ENCODE peak calls at places on chromosomes 1 and 21, in four cellular contexts. N, R, T and I are unnamed samples.

GRCh38 chr1:112522621-112523020 is 13.9 kb downstream of the WNT2B start:
- DNase-seq in N (no peak), R (no peak), T (no peak), I (no peak)

GRCh38 chr1:200641175-200641489 is 20.6 kb upstream of the KIF14 start:
- DNase-seq in N (no peak), R (no peak), T (no peak), I (no peak)

GRCh38 chr1:6832789-6833188 is 47.5 kb downstream of the CAMTA1 start:
- DNase-seq in N (no peak), R (no peak), T (no peak), I (no peak)

GRCh38 chr1:240337795-240338194 is 246.1 kb downstream of the FMN2 start:
- DNase-seq in N (no peak), R (no peak), T (no peak), I (no peak)

GRCh38 chr1:205273551-205273982 is 45.8 kb downstream of the TMCC2 start:
- DNase-seq in N (peak), R (peak), T (peak), I (peak)

GRCh38 chr1:200620273-200621131 is at the start of gene KIF14:
- DNase-seq in N (peak), R (peak), T (peak), I (peak)

GRCh38 chr1:159900086-159900680 is at the start of gene CFAP45:
- DNase-seq in N (peak), R (peak), T (peak), I (no peak)

GRCh38 chr1:81325404-81325803 is 475.3 kb upstream of the ADGRL2 start:
- DNase-seq in N (no peak), R (no peak), T (no peak), I (no peak)

GRCh38 chr1:72649211-72649888 is 367.0 kb upstream of the NEGR1 start:
- DNase-seq in N (peak), R (no peak), T (no peak), I (peak)

GRCh38 chr1:201903135-201903534 is 14.4 kb downstream of the SHISA4 start:
- DNase-seq in N (no peak), R (no peak), T (no peak), I (no peak)

GRCh38 chr21:38958940-38959685 is 153.4 kb downstream of the ETS2 start:
- DNase-seq in N (no peak), R (no peak), T (no peak), I (no peak)

GRCh38 chr1:41377397-41377796 is 16.2 kb downstream of the FOXO6 start:
- DNase-seq in N (no peak), R (no peak), T (no peak), I (no peak)

GRCh38 chr1:200906491-200906890 is 11.8 kb downstream of the INAVA start:
- DNase-seq in N (peak), R (no peak), T (no peak), I (no peak)

GRCh38 chr1:221567859-221568507 is 173.9 kb downstream of the DUSP10 start:
- DNase-seq in N (no peak), R (no peak), T (no peak), I (no peak)

GRCh38 chr1:146019225-146020057 is 2.1 kb downstream of the HJV start:
- DNase-seq in N (no peak), R (no peak), T (no peak), I (no peak)

GRCh38 chr1:22250724-22251123 is 107.8 kb upstream of the WNT4 start:
- DNase-seq in N (no peak), R (no peak), T (no peak), I (no peak)

GRCh38 chr1:89706700-89707012 is 73.7 kb downstream of the LRRC8C start:
- DNase-seq in N (no peak), R (no peak), T (no peak), I (no peak)

GRCh38 chr1:89710498-89711139 is 77.7 kb downstream of the LRRC8C start:
- DNase-seq in N (no peak), R (no peak), T (no peak), I (no peak)

GRCh38 chr1:89705901-89706699 is 73.2 kb downstream of the LRRC8C start:
- DNase-seq in N (no peak), R (no peak), T (no peak), I (no peak)

GRCh38 chr1:89711140-89711778 is 78.3 kb downstream of the LRRC8C start:
- DNase-seq in N (no peak), R (no peak), T (no peak), I (no peak)

GRCh38 chr1:89708727-89709375 is 75.9 kb downstream of the LRRC8C start:
- DNase-seq in N (no peak), R (no peak), T (no peak), I (no peak)
- TF ChIP-seq CTCF in N (no peak), R (no peak), T (no peak), I (no peak)

DNA sequence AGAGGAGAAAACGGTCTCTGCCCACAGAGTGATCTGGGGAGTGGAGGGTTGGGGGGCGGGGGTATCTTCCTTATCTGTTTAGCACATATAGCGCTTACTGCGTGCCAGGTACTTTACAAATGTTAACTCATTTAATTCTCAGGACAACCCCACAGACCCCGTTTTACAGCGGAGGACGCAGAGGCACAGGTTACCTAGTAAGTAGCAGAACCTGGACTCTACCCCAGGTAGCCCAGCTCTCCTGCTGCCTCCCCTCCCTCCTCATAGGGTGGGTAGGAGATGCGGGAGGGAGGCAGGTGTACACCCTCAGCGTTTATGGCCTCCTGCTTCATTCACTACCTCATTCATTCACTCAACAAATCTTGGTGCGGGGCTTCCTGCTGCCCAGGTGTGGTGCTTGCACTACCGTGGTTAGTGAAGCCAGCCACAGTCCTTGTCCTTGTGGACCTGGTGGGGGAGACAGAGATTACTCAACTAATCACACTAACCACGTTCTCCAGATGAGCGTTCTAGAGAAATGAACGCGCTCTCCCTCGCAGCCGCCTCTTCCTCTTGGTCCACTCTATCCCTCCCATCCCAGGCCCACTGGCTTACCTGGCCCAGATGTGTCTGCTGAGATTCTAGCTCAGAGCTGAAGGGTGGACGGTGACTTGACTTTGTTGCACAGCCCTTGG is 102.0 kb downstream of the IER5 start:
- DNase-seq in N (no peak), R (no peak), T (no peak), I (no peak)
- TF ChIP-seq CTCF in N (no peak), R (no peak), T (no peak), I (no peak)

DNA sequence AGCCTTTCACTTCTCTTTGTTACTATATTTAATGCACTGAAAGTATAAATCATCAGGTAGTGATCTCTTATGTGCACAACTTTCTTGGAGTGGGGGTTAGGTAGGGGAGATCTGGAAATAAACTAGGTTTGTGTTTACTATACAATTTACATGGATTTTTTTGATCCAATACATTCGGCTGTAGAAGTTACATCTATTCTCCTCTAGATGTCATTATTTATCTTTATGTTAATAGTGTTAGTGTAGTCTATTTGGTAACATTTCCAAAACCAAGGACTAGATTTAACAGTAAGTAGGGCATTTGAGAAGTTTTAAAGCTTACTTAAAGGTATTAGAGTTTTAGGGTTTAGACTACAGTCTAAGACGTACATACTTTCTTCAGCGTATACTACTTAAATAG is 5.4 kb downstream of the VPS45 start:
- DNase-seq in N (no peak), R (no peak), T (no peak), I (no peak)
- TF ChIP-seq CTCF in N (peak), R (peak), T (peak), I (peak)

DNA sequence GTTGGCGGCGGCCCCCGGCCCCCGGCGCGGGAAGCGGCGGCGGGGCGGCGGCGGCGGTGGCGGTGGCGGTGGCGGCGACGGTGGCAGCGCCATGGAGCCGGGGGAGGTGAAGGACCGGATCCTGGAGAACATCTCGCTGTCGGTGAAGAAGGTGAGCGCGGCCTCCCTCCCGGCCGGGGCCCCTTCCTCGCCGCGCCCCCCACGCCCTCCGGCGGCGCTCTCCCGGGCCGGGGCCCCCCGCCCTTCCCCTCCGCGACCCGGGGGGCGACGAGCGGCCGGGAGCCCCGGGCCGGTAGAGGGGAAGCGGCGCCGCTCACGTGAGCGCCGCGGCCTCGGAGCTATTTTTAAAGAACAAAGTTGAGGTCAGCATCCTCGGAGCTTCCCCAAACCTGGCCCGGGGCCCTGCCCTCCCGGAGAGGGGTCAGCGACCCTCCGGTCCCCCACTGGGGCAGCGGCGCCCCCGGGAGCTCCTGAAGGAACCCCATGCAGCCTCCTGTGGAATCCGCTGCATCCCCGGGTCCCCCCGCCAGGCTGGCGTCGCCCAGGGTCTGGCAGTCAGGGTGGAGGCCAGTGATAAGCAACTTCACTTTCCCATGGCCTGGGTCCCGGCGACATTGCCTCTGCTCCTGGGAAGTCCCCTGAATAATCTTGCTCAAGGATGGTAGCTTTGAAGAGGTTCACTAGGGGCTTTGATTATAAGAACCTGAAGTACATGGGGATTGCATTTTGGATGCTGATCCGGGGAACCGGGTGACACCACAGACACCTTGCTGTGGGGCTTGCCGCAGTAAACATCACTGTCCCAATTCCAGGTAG is 556 bp downstream of the PLEKHM2 start:
- DNase-seq in N (peak), R (peak), T (peak), I (peak)
- TF ChIP-seq CTCF in N (peak), R (peak), T (no peak), I (no peak)

GRCh38 chr21:29232601-29233541 is 65.9 kb upstream of the BACH1 start:
- DNase-seq in N (no peak), R (no peak), T (no peak), I (no peak)
- TF ChIP-seq CTCF in N (no peak), R (no peak), T (no peak), I (no peak)

GRCh38 chr1:46996659-46997281 is 26.7 kb upstream of the CYP4X1 start:
- DNase-seq in N (no peak), R (no peak), T (no peak), I (no peak)

GRCh38 chr1:47004004-47004403 is 19.5 kb upstream of the CYP4X1 start:
- DNase-seq in N (no peak), R (no peak), T (no peak), I (no peak)

GRCh38 chr1:47002211-47002610 is 21.3 kb upstream of the CYP4X1 start:
- DNase-seq in N (no peak), R (no peak), T (no peak), I (no peak)
- TF ChIP-seq CTCF in N (no peak), R (peak), T (no peak), I (no peak)

DNA sequence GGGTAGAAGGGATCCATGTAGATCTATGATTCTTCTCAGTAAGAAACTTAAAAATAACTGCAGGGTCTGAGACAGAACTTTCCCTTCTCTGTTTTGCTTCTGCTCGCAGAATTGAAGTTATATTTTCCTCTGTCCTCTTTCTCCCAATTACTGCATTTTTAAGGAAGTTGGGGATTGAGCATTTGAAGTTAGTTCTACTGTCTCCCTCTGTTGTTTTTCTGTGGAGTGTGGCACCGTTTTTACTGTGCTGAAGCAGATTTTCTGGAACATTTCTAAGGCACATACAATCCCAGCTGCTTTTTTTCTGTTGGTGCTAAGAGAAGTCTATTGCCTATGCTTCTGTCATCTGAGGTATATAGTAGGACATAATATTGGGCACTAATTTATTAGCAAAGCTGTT is 43.3 kb downstream of the RASAL2 start:
- DNase-seq in N (no peak), R (no peak), T (no peak), I (no peak)
- TF ChIP-seq CTCF in N (no peak), R (no peak), T (no peak), I (no peak)

GRCh38 chr1:186806477-186806876 is 22.3 kb upstream of the PLA2G4A start:
- DNase-seq in N (no peak), R (no peak), T (peak), I (no peak)
- TF ChIP-seq CTCF in N (no peak), R (peak), T (peak), I (no peak)

GRCh38 chr1:44260792-44261474 is 47.7 kb downstream of the DMAP1 start:
- DNase-seq in N (no peak), R (no peak), T (no peak), I (no peak)
- TF ChIP-seq CTCF in N (no peak), R (no peak), T (no peak), I (no peak)

DNA sequence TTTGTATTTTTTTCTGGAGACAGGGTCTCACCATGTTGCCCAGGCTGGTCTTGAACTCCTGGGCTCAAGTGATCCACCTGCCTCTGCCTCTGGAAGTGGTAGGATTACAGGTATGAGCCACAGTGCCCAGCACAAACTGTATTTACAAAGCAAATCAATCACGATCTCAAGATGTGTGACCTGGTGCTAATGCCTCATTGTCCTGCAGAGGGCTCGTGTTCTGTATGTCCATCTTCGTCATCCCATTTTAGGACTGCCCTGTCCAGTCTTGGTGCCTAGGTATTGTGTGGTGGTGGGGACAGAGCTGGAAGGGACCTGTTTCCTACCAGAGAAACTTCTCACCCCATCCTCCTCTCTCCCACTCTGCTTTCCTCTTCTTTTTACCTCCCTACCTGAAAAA is 20.2 kb downstream of the PROK1 start:
- DNase-seq in N (peak), R (no peak), T (no peak), I (no peak)
- TF ChIP-seq CTCF in N (no peak), R (no peak), T (no peak), I (no peak)